ENCODE peak calls at places on chromosome 21, in nine cellular contexts. I is SK-N-SH, Q is endothelial cell of umbilical vein, P is GM12891, H is stomach, V is sigmoid colon, G is breast epithelium, A is H1, C is Panc1. F is an unnamed sample.

GRCh38 chr21:45455321-45456013 is 50.5 kb downstream of the COL18A1 start:
- DNase-seq in I (no peak), Q (no peak), P (no peak), H (no peak), V (no peak), G (peak), A (no peak), C (no peak), F (no peak)

GRCh38 chr21:44407493-44407892 is 47.8 kb upstream of the LRRC3 start:
- DNase-seq in I (peak), Q (no peak), P (no peak), H (no peak), V (no peak), G (no peak), A (no peak), C (no peak), F (no peak)

GRCh38 chr21:35508389-35508888 is 459.3 kb upstream of the RUNX1 start:
- DNase-seq in I (no peak), Q (no peak), P (no peak), H (peak), V (peak), G (no peak), A (peak), C (no peak), F (no peak)

GRCh38 chr21:14889080-14889805 is 175.6 kb downstream of the NRIP1 start:
- DNase-seq in I (no peak), Q (no peak), P (no peak), H (no peak), V (no peak), G (no peak), A (no peak), C (no peak), F (no peak)

GRCh38 chr21:45219517-45219916 is 68.2 kb downstream of the POFUT2 start:
- DNase-seq in I (no peak), Q (no peak), P (no peak), H (no peak), V (no peak), G (no peak), A (no peak), C (no peak), F (no peak)

GRCh38 chr21:35814858-35815619 is 245.3 kb downstream of the SETD4 start:
- DNase-seq in I (no peak), Q (no peak), P (no peak), H (no peak), V (no peak), G (no peak), A (no peak), C (no peak), F (no peak)

GRCh38 chr21:43603641-43604504 is 55.4 kb downstream of the HSF2BP start:
- DNase-seq in I (peak), Q (no peak), P (no peak), H (no peak), V (no peak), G (no peak), A (no peak), C (no peak), F (no peak)

GRCh38 chr21:46065215-46065992 is 32.5 kb upstream of the COL6A2 start:
- DNase-seq in I (no peak), Q (no peak), P (no peak), H (no peak), V (peak), G (peak), A (no peak), C (no peak), F (no peak)

GRCh38 chr21:14591882-14592281 is 45.8 kb upstream of the SAMSN1 start:
- DNase-seq in I (no peak), Q (peak), P (no peak), H (peak), V (no peak), G (no peak), A (no peak), C (no peak), F (no peak)

GRCh38 chr21:41447356-41447755 is 21.3 kb downstream of the MX1 start:
- DNase-seq in I (no peak), Q (no peak), P (no peak), H (no peak), V (peak), G (no peak), A (no peak), C (no peak), F (no peak)
- TF ChIP-seq POLR2AphosphoS5 in I (no peak), Q (no peak), P (peak), H (no peak), V (no peak), G (no peak), A (no peak), C (no peak), F (no peak)

GRCh38 chr21:29504751-29505321 is 206.1 kb downstream of the BACH1 start:
- DNase-seq in I (no peak), Q (no peak), P (no peak), H (no peak), V (no peak), G (no peak), A (no peak), C (no peak), F (no peak)

GRCh38 chr21:29506214-29506613 is 207.5 kb downstream of the BACH1 start:
- DNase-seq in I (no peak), Q (no peak), P (no peak), H (no peak), V (no peak), G (no peak), A (no peak), C (no peak), F (no peak)

GRCh38 chr21:29511076-29511475 is 212.4 kb downstream of the BACH1 start:
- DNase-seq in I (no peak), Q (no peak), P (no peak), H (no peak), V (no peak), G (no peak), A (no peak), C (no peak), F (no peak)

GRCh38 chr21:29506947-29507346 is 208.2 kb downstream of the BACH1 start:
- DNase-seq in I (no peak), Q (no peak), P (no peak), H (no peak), V (no peak), G (no peak), A (no peak), C (no peak), F (no peak)

DNA sequence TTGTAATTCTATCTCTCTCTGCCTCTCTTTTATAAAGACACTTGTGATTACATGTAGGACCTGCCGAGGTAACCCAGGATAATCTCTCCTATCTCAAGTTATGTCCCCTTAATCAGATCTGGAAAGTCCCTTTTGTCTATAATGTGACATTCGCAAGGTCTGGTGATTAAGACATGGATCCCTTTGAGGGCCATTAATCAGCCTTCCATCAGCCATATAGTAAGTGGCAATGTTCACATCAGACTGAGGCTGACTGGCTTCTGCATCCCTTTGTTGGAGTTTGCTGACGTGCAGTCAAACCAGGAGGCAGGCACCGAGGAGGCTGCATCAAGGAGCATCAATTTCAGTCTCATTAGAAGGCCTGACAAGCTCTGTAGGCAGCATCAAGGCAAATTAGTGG is 209.6 kb downstream of the BACH1 start:
- DNase-seq in I (no peak), Q (no peak), P (no peak), H (no peak), V (no peak), G (no peak), A (no peak), C (no peak), F (no peak)
- TF ChIP-seq POLR2AphosphoS5 in I (no peak), Q (no peak), P (no peak), H (no peak), V (no peak), G (no peak), A (no peak), C (no peak), F (no peak)

GRCh38 chr21:37073417-37074194 is 552 bp downstream of the TTC3 start:
- DNase-seq in I (peak), Q (peak), P (peak), H (peak), V (peak), G (peak), A (peak), C (no peak), F (no peak)
- TF ChIP-seq POLR2AphosphoS5 in I (no peak), Q (no peak), P (no peak), H (no peak), V (no peak), G (peak), A (no peak), C (no peak), F (peak)

DNA sequence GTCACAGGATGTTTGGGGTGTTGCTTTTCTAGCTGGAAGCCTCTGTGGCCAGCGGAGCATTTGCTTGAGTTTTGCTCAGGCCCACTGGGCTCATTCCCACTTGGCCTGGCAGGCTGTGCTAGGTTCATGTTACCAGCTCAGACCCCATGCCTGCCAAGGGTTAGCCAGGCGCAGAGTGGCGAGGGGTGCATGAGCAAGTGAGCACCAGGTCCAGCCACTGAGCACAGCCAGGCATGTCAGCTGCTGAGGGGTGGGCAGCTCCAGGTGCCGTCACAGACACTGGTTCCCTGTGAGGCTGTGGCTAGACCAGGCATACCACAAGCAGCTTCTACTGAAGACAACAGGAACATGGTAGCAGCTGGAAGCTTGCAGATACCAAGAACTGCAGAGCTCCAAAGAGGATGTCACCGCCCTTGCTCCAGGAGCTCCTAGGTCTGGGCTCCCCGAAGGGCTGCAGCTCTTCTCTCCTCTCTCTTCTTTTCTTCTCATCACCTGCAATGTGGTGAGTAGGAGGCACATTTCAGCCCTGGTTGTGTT is 52.0 kb upstream of the CYYR1 start:
- DNase-seq in I (no peak), Q (no peak), P (no peak), H (no peak), V (no peak), G (no peak), A (no peak), C (no peak), F (no peak)
- TF ChIP-seq POLR2AphosphoS5 in I (no peak), Q (no peak), P (no peak), H (no peak), V (no peak), G (no peak), A (no peak), C (no peak), F (no peak)

GRCh38 chr21:27129215-27129614 is 162.3 kb upstream of the ADAMTS5 start:
- DNase-seq in I (no peak), Q (no peak), P (no peak), H (no peak), V (no peak), G (no peak), A (no peak), C (no peak), F (no peak)

GRCh38 chr21:27129694-27130093 is 162.8 kb upstream of the ADAMTS5 start:
- DNase-seq in I (no peak), Q (no peak), P (no peak), H (no peak), V (no peak), G (no peak), A (no peak), C (no peak), F (no peak)

GRCh38 chr21:27130152-27130551 is 163.3 kb upstream of the ADAMTS5 start:
- DNase-seq in I (no peak), Q (no peak), P (no peak), H (no peak), V (no peak), G (no peak), A (no peak), C (no peak), F (no peak)

GRCh38 chr21:27134513-27134912 is 167.6 kb upstream of the ADAMTS5 start:
- DNase-seq in I (peak), Q (no peak), P (no peak), H (no peak), V (no peak), G (no peak), A (no peak), C (no peak), F (no peak)

DNA sequence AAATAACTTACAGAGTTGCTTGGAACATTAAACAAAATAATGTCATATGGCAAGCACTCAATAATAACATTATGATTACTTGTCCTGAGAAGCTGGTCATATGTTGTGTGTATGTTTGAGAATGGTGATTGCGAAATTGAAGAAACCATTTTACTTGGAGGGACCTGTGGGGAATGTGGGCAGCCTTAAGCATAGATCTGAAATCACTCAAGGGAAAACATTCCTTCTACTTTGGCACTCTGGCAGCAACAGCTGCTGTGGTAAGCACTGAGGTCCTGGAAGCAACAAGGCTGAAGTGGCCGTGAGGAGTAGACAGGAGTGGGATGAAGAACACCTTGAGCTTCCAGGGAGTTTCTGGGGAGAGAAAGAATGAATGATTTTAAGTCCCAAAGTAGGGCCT is 165.4 kb upstream of the ADAMTS5 start:
- DNase-seq in I (no peak), Q (no peak), P (no peak), H (no peak), V (no peak), G (no peak), A (no peak), C (no peak), F (no peak)
- TF ChIP-seq POLR2AphosphoS5 in I (no peak), Q (no peak), P (no peak), H (no peak), V (no peak), G (no peak), A (no peak), C (no peak), F (no peak)

GRCh38 chr21:26708223-26708800 is 135.2 kb upstream of the CYYR1 start:
- DNase-seq in I (no peak), Q (no peak), P (no peak), H (no peak), V (no peak), G (no peak), A (no peak), C (no peak), F (no peak)
- TF ChIP-seq POLR2AphosphoS5 in I (no peak), Q (no peak), P (no peak), H (no peak), V (no peak), G (no peak), A (no peak), C (no peak), F (no peak)

GRCh38 chr21:33441489-33442477 is 38.0 kb downstream of the TMEM50B start:
- DNase-seq in I (no peak), Q (no peak), P (peak), H (no peak), V (no peak), G (peak), A (no peak), C (no peak), F (no peak)
- TF ChIP-seq POLR2AphosphoS5 in I (no peak), Q (no peak), P (no peak), H (no peak), V (peak), G (no peak), A (no peak), C (no peak), F (no peak)

GRCh38 chr21:31878831-31879230 is 6.0 kb downstream of the HUNK start:
- DNase-seq in I (no peak), Q (no peak), P (no peak), H (no peak), V (no peak), G (no peak), A (no peak), C (no peak), F (no peak)

GRCh38 chr21:31879911-31880310 is 7.1 kb downstream of the HUNK start:
- DNase-seq in I (no peak), Q (no peak), P (no peak), H (no peak), V (no peak), G (no peak), A (no peak), C (no peak), F (no peak)

GRCh38 chr21:31880816-31881215 is 8.0 kb downstream of the HUNK start:
- DNase-seq in I (no peak), Q (no peak), P (no peak), H (no peak), V (no peak), G (no peak), A (no peak), C (no peak), F (no peak)

GRCh38 chr21:31877558-31877957 is 4.7 kb downstream of the HUNK start:
- DNase-seq in I (no peak), Q (no peak), P (no peak), H (no peak), V (no peak), G (no peak), A (no peak), C (no peak), F (no peak)

GRCh38 chr21:31879251-31879650 is 6.4 kb downstream of the HUNK start:
- DNase-seq in I (no peak), Q (no peak), P (no peak), H (no peak), V (no peak), G (no peak), A (no peak), C (no peak), F (no peak)
- TF ChIP-seq POLR2AphosphoS5 in I (no peak), Q (no peak), P (no peak), H (no peak), V (no peak), G (no peak), A (no peak), C (no peak), F (no peak)

GRCh38 chr21:31866077-31866511 is 6.7 kb upstream of the HUNK start:
- DNase-seq in I (peak), Q (peak), P (peak), H (peak), V (peak), G (peak), A (peak), C (peak), F (no peak)
- TF ChIP-seq POLR2AphosphoS5 in I (no peak), Q (no peak), P (no peak), H (no peak), V (no peak), G (no peak), A (no peak), C (no peak), F (no peak)

F was measured in SK-N-MC.